ENCODE peak calls at places on chromosomes 3 and 15, in six cellular contexts. One of them, this sample, is unnamed.

GRCh38 chr3:179148446-179149238 is 485 bp downstream of the PIK3CA start:
- DNase-seq in AG10803: peak
- DNase-seq in choroid plexus epithelial cell: peak
- DNase-seq in dorsolateral prefrontal cortex: peak
- DNase-seq in pancreas: peak
- DNase-seq in ovary: peak
- DNase-seq in this sample: peak

GRCh38 chr3:112353365-112353764 is 20.4 kb downstream of the CD200 start:
- DNase-seq in dorsolateral prefrontal cortex: no peak
- DNase-seq in AG10803: no peak
- DNase-seq in ovary: no peak
- DNase-seq in choroid plexus epithelial cell: no peak
- DNase-seq in pancreas: no peak
- DNase-seq in this sample: no peak

GRCh38 chr15:70014860-70015490 is 82.7 kb downstream of the TLE3 start:
- DNase-seq in choroid plexus epithelial cell: no peak
- DNase-seq in pancreas: no peak
- DNase-seq in AG10803: no peak
- DNase-seq in ovary: no peak
- DNase-seq in dorsolateral prefrontal cortex: no peak
- DNase-seq in this sample: no peak

GRCh38 chr3:133475245-133476010 is 75.6 kb downstream of the BFSP2 start:
- DNase-seq in ovary: no peak
- DNase-seq in choroid plexus epithelial cell: peak
- DNase-seq in AG10803: no peak
- DNase-seq in pancreas: no peak
- DNase-seq in dorsolateral prefrontal cortex: no peak
- DNase-seq in this sample: no peak

GRCh38 chr15:27456807-27457206 is 485.8 kb downstream of the GABRG3 start:
- DNase-seq in AG10803: no peak
- DNase-seq in dorsolateral prefrontal cortex: no peak
- DNase-seq in pancreas: no peak
- DNase-seq in ovary: no peak
- DNase-seq in choroid plexus epithelial cell: no peak
- DNase-seq in this sample: no peak

GRCh38 chr3:50516048-50516871 is 12.8 kb upstream of the CACNA2D2 start:
- DNase-seq in ovary: peak
- DNase-seq in pancreas: no peak
- DNase-seq in dorsolateral prefrontal cortex: no peak
- DNase-seq in AG10803: no peak
- DNase-seq in choroid plexus epithelial cell: peak
- DNase-seq in this sample: peak

GRCh38 chr3:183513046-183513706 is 42.3 kb downstream of the KLHL6 start:
- DNase-seq in choroid plexus epithelial cell: no peak
- DNase-seq in ovary: no peak
- DNase-seq in pancreas: no peak
- DNase-seq in AG10803: no peak
- DNase-seq in dorsolateral prefrontal cortex: no peak
- DNase-seq in this sample: peak

GRCh38 chr3:97927699-97928098 is 44.5 kb downstream of the RIOX2 start:
- DNase-seq in AG10803: peak
- DNase-seq in ovary: no peak
- DNase-seq in dorsolateral prefrontal cortex: no peak
- DNase-seq in choroid plexus epithelial cell: peak
- DNase-seq in pancreas: no peak
- DNase-seq in this sample: no peak

GRCh38 chr3:74546426-74546825 is 68.0 kb downstream of the CNTN3 start:
- DNase-seq in choroid plexus epithelial cell: peak
- DNase-seq in AG10803: peak
- DNase-seq in pancreas: no peak
- DNase-seq in ovary: no peak
- DNase-seq in dorsolateral prefrontal cortex: no peak
- DNase-seq in this sample: no peak

GRCh38 chr3:159455741-159456181 is 532.9 kb upstream of the IL12A start:
- DNase-seq in AG10803: peak
- DNase-seq in pancreas: no peak
- DNase-seq in choroid plexus epithelial cell: no peak
- DNase-seq in dorsolateral prefrontal cortex: no peak
- DNase-seq in ovary: no peak
- DNase-seq in this sample: no peak

GRCh38 chr15:86016750-86017149 is 62.9 kb upstream of the AGBL1 start:
- DNase-seq in dorsolateral prefrontal cortex: no peak
- DNase-seq in ovary: no peak
- DNase-seq in pancreas: no peak
- DNase-seq in choroid plexus epithelial cell: no peak
- DNase-seq in AG10803: no peak
- DNase-seq in this sample: no peak

GRCh38 chr3:113211370-113212154 is at the start of gene BOC:
- DNase-seq in dorsolateral prefrontal cortex: no peak
- DNase-seq in choroid plexus epithelial cell: peak
- DNase-seq in pancreas: peak
- DNase-seq in AG10803: peak
- DNase-seq in ovary: peak
- DNase-seq in this sample: peak

GRCh38 chr3:58010562-58010961 is 2.3 kb downstream of the FLNB start:
- DNase-seq in pancreas: no peak
- DNase-seq in AG10803: peak
- DNase-seq in choroid plexus epithelial cell: no peak
- DNase-seq in ovary: no peak
- DNase-seq in dorsolateral prefrontal cortex: no peak
- DNase-seq in this sample: no peak

GRCh38 chr15:98914626-98915025 is 93.0 kb downstream of the PGPEP1L start:
- DNase-seq in AG10803: peak
- DNase-seq in pancreas: no peak
- DNase-seq in choroid plexus epithelial cell: peak
- DNase-seq in ovary: no peak
- DNase-seq in dorsolateral prefrontal cortex: no peak
- DNase-seq in this sample: no peak

GRCh38 chr3:73228425-73228824 is 167.0 kb downstream of the EBLN2 start:
- DNase-seq in choroid plexus epithelial cell: no peak
- DNase-seq in dorsolateral prefrontal cortex: no peak
- DNase-seq in pancreas: no peak
- DNase-seq in AG10803: peak
- DNase-seq in ovary: no peak
- DNase-seq in this sample: no peak

GRCh38 chr15:37106490-37107001 is 6.2 kb upstream of the MEIS2 start:
- DNase-seq in pancreas: no peak
- DNase-seq in choroid plexus epithelial cell: peak
- DNase-seq in AG10803: no peak
- DNase-seq in ovary: peak
- DNase-seq in dorsolateral prefrontal cortex: no peak
- DNase-seq in this sample: peak

GRCh38 chr3:139120336-139120971 is 75.8 kb upstream of the PRR23C start:
- DNase-seq in AG10803: peak
- DNase-seq in dorsolateral prefrontal cortex: no peak
- DNase-seq in ovary: no peak
- DNase-seq in pancreas: no peak
- DNase-seq in choroid plexus epithelial cell: peak
- DNase-seq in this sample: no peak

GRCh38 chr3:123733341-123733740 is 148.5 kb upstream of the HACD2 start:
- DNase-seq in dorsolateral prefrontal cortex: no peak
- DNase-seq in ovary: no peak
- DNase-seq in choroid plexus epithelial cell: no peak
- DNase-seq in AG10803: no peak
- DNase-seq in pancreas: no peak
- DNase-seq in this sample: no peak

GRCh38 chr15:83650831-83651230 is 3.1 kb upstream of the ADAMTSL3 start:
- DNase-seq in AG10803: no peak
- DNase-seq in choroid plexus epithelial cell: no peak
- DNase-seq in pancreas: no peak
- DNase-seq in ovary: no peak
- DNase-seq in dorsolateral prefrontal cortex: no peak
- DNase-seq in this sample: no peak

GRCh38 chr3:188207941-188208750 is 54.2 kb downstream of the LPP start:
- DNase-seq in AG10803: peak
- DNase-seq in dorsolateral prefrontal cortex: peak
- DNase-seq in choroid plexus epithelial cell: no peak
- DNase-seq in pancreas: no peak
- DNase-seq in ovary: no peak
- DNase-seq in this sample: no peak

GRCh38 chr15:33152502-33153109 is 41.9 kb downstream of the FMN1 start:
- DNase-seq in pancreas: no peak
- DNase-seq in dorsolateral prefrontal cortex: no peak
- DNase-seq in ovary: no peak
- DNase-seq in choroid plexus epithelial cell: peak
- DNase-seq in AG10803: peak
- DNase-seq in this sample: no peak

GRCh38 chr3:41115069-41115468 is 84.2 kb upstream of the CTNNB1 start:
- DNase-seq in pancreas: no peak
- DNase-seq in ovary: no peak
- DNase-seq in choroid plexus epithelial cell: no peak
- DNase-seq in dorsolateral prefrontal cortex: no peak
- DNase-seq in AG10803: no peak
- DNase-seq in this sample: no peak

GRCh38 chr15:69478259-69478687 is 25.7 kb downstream of the RPLP1 start:
- DNase-seq in AG10803: peak
- DNase-seq in ovary: peak
- DNase-seq in choroid plexus epithelial cell: peak
- DNase-seq in pancreas: no peak
- DNase-seq in dorsolateral prefrontal cortex: peak
- DNase-seq in this sample: peak

GRCh38 chr3:51946796-51947195 is 4.6 kb downstream of the PARP3 start:
- DNase-seq in choroid plexus epithelial cell: no peak
- DNase-seq in dorsolateral prefrontal cortex: no peak
- DNase-seq in pancreas: no peak
- DNase-seq in ovary: no peak
- DNase-seq in AG10803: no peak
- DNase-seq in this sample: no peak

GRCh38 chr3:139520028-139520737 is 19.4 kb downstream of the RBP1 start:
- DNase-seq in choroid plexus epithelial cell: peak
- DNase-seq in AG10803: peak
- DNase-seq in pancreas: no peak
- DNase-seq in dorsolateral prefrontal cortex: no peak
- DNase-seq in ovary: no peak
- DNase-seq in this sample: no peak

GRCh38 chr15:70065006-70065722 is 32.6 kb downstream of the TLE3 start:
- DNase-seq in choroid plexus epithelial cell: no peak
- DNase-seq in pancreas: peak
- DNase-seq in dorsolateral prefrontal cortex: no peak
- DNase-seq in AG10803: no peak
- DNase-seq in ovary: no peak
- DNase-seq in this sample: no peak

GRCh38 chr3:30598663-30599545 is 7.5 kb upstream of the TGFBR2 start:
- DNase-seq in ovary: no peak
- DNase-seq in choroid plexus epithelial cell: no peak
- DNase-seq in AG10803: no peak
- DNase-seq in pancreas: no peak
- DNase-seq in dorsolateral prefrontal cortex: no peak
- DNase-seq in this sample: no peak
- H3K4me3 ChIP-seq in ovary: no peak
- H3K4me3 ChIP-seq in choroid plexus epithelial cell: no peak
- H3K4me3 ChIP-seq in AG10803: no peak
- H3K4me3 ChIP-seq in pancreas: no peak
- H3K4me3 ChIP-seq in dorsolateral prefrontal cortex: no peak
- H3K4me3 ChIP-seq in this sample: no peak

GRCh38 chr3:184562146-184562861 is 719 bp downstream of the EPHB3 start:
- DNase-seq in choroid plexus epithelial cell: no peak
- DNase-seq in pancreas: no peak
- DNase-seq in dorsolateral prefrontal cortex: no peak
- DNase-seq in AG10803: no peak
- DNase-seq in ovary: no peak
- DNase-seq in this sample: no peak

GRCh38 chr3:184561329-184562145 is at the start of gene EPHB3:
- DNase-seq in ovary: peak
- DNase-seq in dorsolateral prefrontal cortex: peak
- DNase-seq in AG10803: peak
- DNase-seq in pancreas: peak
- DNase-seq in choroid plexus epithelial cell: peak
- DNase-seq in this sample: peak

GRCh38 chr3:184559336-184559735 is 2.2 kb upstream of the EPHB3 start:
- DNase-seq in dorsolateral prefrontal cortex: no peak
- DNase-seq in AG10803: no peak
- DNase-seq in choroid plexus epithelial cell: no peak
- DNase-seq in ovary: no peak
- DNase-seq in pancreas: peak
- DNase-seq in this sample: no peak

GRCh38 chr3:184560531-184560930 is 1.1 kb upstream of the EPHB3 start:
- DNase-seq in choroid plexus epithelial cell: no peak
- DNase-seq in pancreas: no peak
- DNase-seq in ovary: no peak
- DNase-seq in dorsolateral prefrontal cortex: no peak
- DNase-seq in AG10803: no peak
- DNase-seq in this sample: no peak

GRCh38 chr3:184560992-184561328 is 625 bp upstream of the EPHB3 start:
- DNase-seq in AG10803: no peak
- DNase-seq in choroid plexus epithelial cell: no peak
- DNase-seq in pancreas: no peak
- DNase-seq in ovary: no peak
- DNase-seq in dorsolateral prefrontal cortex: no peak
- DNase-seq in this sample: no peak
- H3K4me3 ChIP-seq in AG10803: peak
- H3K4me3 ChIP-seq in choroid plexus epithelial cell: no peak
- H3K4me3 ChIP-seq in pancreas: peak
- H3K4me3 ChIP-seq in ovary: peak
- H3K4me3 ChIP-seq in dorsolateral prefrontal cortex: peak
- H3K4me3 ChIP-seq in this sample: no peak

GRCh38 chr15:42374810-42375209 is 15.5 kb downstream of the CAPN3 start:
- DNase-seq in pancreas: no peak
- DNase-seq in ovary: no peak
- DNase-seq in choroid plexus epithelial cell: no peak
- DNase-seq in AG10803: no peak
- DNase-seq in dorsolateral prefrontal cortex: no peak
- DNase-seq in this sample: no peak

GRCh38 chr15:42373936-42374335 is 14.6 kb downstream of the CAPN3 start:
- DNase-seq in dorsolateral prefrontal cortex: no peak
- DNase-seq in ovary: no peak
- DNase-seq in choroid plexus epithelial cell: no peak
- DNase-seq in AG10803: no peak
- DNase-seq in pancreas: no peak
- DNase-seq in this sample: no peak

GRCh38 chr15:42373274-42373673 is 14.0 kb downstream of the CAPN3 start:
- DNase-seq in dorsolateral prefrontal cortex: no peak
- DNase-seq in AG10803: no peak
- DNase-seq in pancreas: no peak
- DNase-seq in ovary: no peak
- DNase-seq in choroid plexus epithelial cell: no peak
- DNase-seq in this sample: peak

GRCh38 chr15:42375941-42376340 is 16.6 kb downstream of the CAPN3 start:
- DNase-seq in choroid plexus epithelial cell: no peak
- DNase-seq in dorsolateral prefrontal cortex: no peak
- DNase-seq in pancreas: no peak
- DNase-seq in ovary: no peak
- DNase-seq in AG10803: no peak
- DNase-seq in this sample: no peak

GRCh38 chr15:42375252-42375651 is 16.0 kb downstream of the CAPN3 start:
- DNase-seq in AG10803: no peak
- DNase-seq in dorsolateral prefrontal cortex: no peak
- DNase-seq in pancreas: no peak
- DNase-seq in choroid plexus epithelial cell: no peak
- DNase-seq in ovary: no peak
- DNase-seq in this sample: no peak
- H3K4me3 ChIP-seq in AG10803: no peak
- H3K4me3 ChIP-seq in dorsolateral prefrontal cortex: no peak
- H3K4me3 ChIP-seq in pancreas: no peak
- H3K4me3 ChIP-seq in choroid plexus epithelial cell: no peak
- H3K4me3 ChIP-seq in ovary: no peak
- H3K4me3 ChIP-seq in this sample: no peak

GRCh38 chr3:190811775-190812480 is 50.6 kb downstream of the GMNC start:
- DNase-seq in pancreas: no peak
- DNase-seq in ovary: peak
- DNase-seq in AG10803: peak
- DNase-seq in dorsolateral prefrontal cortex: peak
- DNase-seq in choroid plexus epithelial cell: peak
- DNase-seq in this sample: no peak
- H3K4me3 ChIP-seq in pancreas: peak
- H3K4me3 ChIP-seq in ovary: no peak
- H3K4me3 ChIP-seq in AG10803: no peak
- H3K4me3 ChIP-seq in dorsolateral prefrontal cortex: peak
- H3K4me3 ChIP-seq in choroid plexus epithelial cell: no peak
- H3K4me3 ChIP-seq in this sample: no peak

This sample was measured in heart right ventricle.